ENCODE peak calls at places on chromosomes 1 and 21, in six cellular contexts. L is kidney, S is left ventricle myocardium superior, N is uterus, C is H7, M is astrocyte of the spinal cord. V is an unnamed sample.

GRCh38 chr1:101971309-101971708 is 25.4 kb downstream of the OLFM3 start:
- DNase-seq in L (no peak), S (no peak), N (no peak), C (no peak), M (no peak), V (no peak)

GRCh38 chr1:85121744-85122143 is 73.4 kb upstream of the MCOLN3 start:
- DNase-seq in L (no peak), S (no peak), N (no peak), C (no peak), M (no peak), V (no peak)

GRCh38 chr1:116717318-116717717 is 36.9 kb upstream of the CD2 start:
- DNase-seq in L (no peak), S (no peak), N (no peak), C (no peak), M (no peak), V (no peak)

GRCh38 chr21:29641001-29641634 is 298.7 kb downstream of the GRIK1 start:
- DNase-seq in L (no peak), S (no peak), N (no peak), C (no peak), M (no peak), V (no peak)

GRCh38 chr1:60903591-60903990 is 178.8 kb upstream of the NFIA start:
- DNase-seq in L (peak), S (peak), N (peak), C (no peak), M (peak), V (no peak)

GRCh38 chr1:3222042-3222692 is 153.2 kb downstream of the PRDM16 start:
- DNase-seq in L (no peak), S (no peak), N (no peak), C (peak), M (no peak), V (peak)

GRCh38 chr21:39575778-39576177 is 37.0 kb upstream of the B3GALT5 start:
- DNase-seq in L (no peak), S (no peak), N (no peak), C (no peak), M (peak), V (no peak)

GRCh38 chr1:2209400-2210083 is 15.0 kb upstream of the FAAP20 start:
- DNase-seq in L (peak), S (peak), N (no peak), C (no peak), M (no peak), V (no peak)

GRCh38 chr1:94646151-94646643 is 104.6 kb upstream of the F3 start:
- DNase-seq in L (no peak), S (no peak), N (no peak), C (no peak), M (peak), V (no peak)

GRCh38 chr1:111392460-111392945 is 35.0 kb downstream of the OVGP1 start:
- DNase-seq in L (no peak), S (no peak), N (no peak), C (no peak), M (no peak), V (no peak)

GRCh38 chr1:146034976-146035469 is 13.5 kb upstream of the HJV start:
- DNase-seq in L (no peak), S (no peak), N (no peak), C (peak), M (no peak), V (no peak)

GRCh38 chr21:14418920-14419319 is 36.0 kb upstream of the HSPA13 start:
- DNase-seq in L (no peak), S (no peak), N (no peak), C (no peak), M (no peak), V (no peak)